ENCODE peak calls at places on chromosomes 5 and 9, in seven cellular contexts. C is pancreas, P is HFF-Myc, Y is PC-9, G is cardiac fibroblast, J is astrocyte, T is heart left ventricle. D is an unnamed sample.

GRCh38 chr9:99235874-99236627 is 14.0 kb downstream of the SEC61B start:
- DNase-seq in C (no peak), P (no peak), Y (no peak), G (no peak), J (no peak), T (no peak), D (no peak)

GRCh38 chr5:9661316-9662015 is 31.3 kb upstream of the TAS2R1 start:
- DNase-seq in C (no peak), P (peak), Y (no peak), G (no peak), J (peak), T (no peak), D (no peak)

GRCh38 chr5:33772276-33772990 is 119.4 kb downstream of the ADAMTS12 start:
- DNase-seq in C (no peak), P (peak), Y (peak), G (peak), J (peak), T (no peak), D (peak)

GRCh38 chr5:6193315-6193714 is 185.0 kb downstream of the MED10 start:
- DNase-seq in C (no peak), P (no peak), Y (no peak), G (no peak), J (no peak), T (no peak), D (no peak)

GRCh38 chr5:14510156-14510734 is 71.3 kb upstream of the OTULINL start:
- DNase-seq in C (no peak), P (no peak), Y (no peak), G (no peak), J (no peak), T (no peak), D (no peak)

GRCh38 chr5:11584008-11584407 is 320.2 kb downstream of the CTNND2 start:
- DNase-seq in C (no peak), P (no peak), Y (no peak), G (peak), J (peak), T (no peak), D (no peak)

GRCh38 chr5:136040746-136041415 is 12.1 kb downstream of the TGFBI start:
- DNase-seq in C (no peak), P (no peak), Y (peak), G (no peak), J (no peak), T (no peak), D (peak)

GRCh38 chr9:15133488-15133887 is 173.5 kb downstream of the TTC39B start:
- DNase-seq in C (no peak), P (no peak), Y (no peak), G (no peak), J (no peak), T (no peak), D (no peak)

GRCh38 chr9:88812938-88813670 is 178.2 kb upstream of the S1PR3 start:
- DNase-seq in C (no peak), P (no peak), Y (no peak), G (no peak), J (no peak), T (no peak), D (no peak)

GRCh38 chr5:164277720-164278119 is 772.3 kb downstream of the MAT2B start:
- DNase-seq in C (no peak), P (no peak), Y (no peak), G (peak), J (peak), T (no peak), D (no peak)

GRCh38 chr9:123607987-123608565 is 252.1 kb downstream of the CRB2 start:
- DNase-seq in C (no peak), P (no peak), Y (no peak), G (no peak), J (no peak), T (no peak), D (no peak)

GRCh38 chr9:101446732-101447131 is 11.2 kb upstream of the ALDOB start:
- DNase-seq in C (no peak), P (no peak), Y (no peak), G (no peak), J (no peak), T (no peak), D (no peak)

GRCh38 chr5:173477320-173478055 is 139.0 kb downstream of the BOD1 start:
- DNase-seq in C (no peak), P (no peak), Y (no peak), G (peak), J (peak), T (no peak), D (no peak)

GRCh38 chr5:123298335-123299010 is 124.7 kb downstream of the CEP120 start:
- DNase-seq in C (no peak), P (no peak), Y (no peak), G (no peak), J (no peak), T (no peak), D (no peak)

GRCh38 chr5:41510176-41510831 is at the start of gene PLCXD3:
- DNase-seq in C (peak), P (no peak), Y (peak), G (peak), J (no peak), T (peak), D (no peak)

GRCh38 chr5:41507501-41507900 is 2.9 kb downstream of the PLCXD3 start:
- DNase-seq in C (no peak), P (no peak), Y (no peak), G (no peak), J (no peak), T (no peak), D (no peak)

GRCh38 chr5:41509399-41510175 is 814 bp downstream of the PLCXD3 start:
- DNase-seq in C (no peak), P (no peak), Y (no peak), G (no peak), J (no peak), T (peak), D (no peak)

GRCh38 chr5:41508696-41509398 is 1.6 kb downstream of the PLCXD3 start:
- DNase-seq in C (no peak), P (no peak), Y (no peak), G (no peak), J (no peak), T (no peak), D (no peak)

DNA sequence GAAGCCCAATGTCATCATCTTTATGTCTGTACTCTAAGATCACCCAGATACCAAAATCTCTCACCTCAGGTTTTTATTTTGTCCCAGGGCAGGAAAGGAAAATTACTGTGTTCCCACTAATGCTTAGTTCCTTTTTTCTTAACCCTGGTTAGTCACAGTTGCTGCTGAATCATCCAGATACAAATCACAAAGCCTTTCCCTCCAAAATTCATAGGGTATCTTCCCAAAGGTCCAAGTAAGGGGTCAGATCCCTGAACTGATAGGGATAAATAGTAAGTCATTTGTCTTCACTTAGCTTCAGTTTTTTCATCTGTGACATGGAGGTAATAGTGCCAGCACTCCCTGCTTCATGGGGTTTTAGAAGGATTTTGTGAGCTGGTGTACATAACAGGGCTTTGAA is 2.2 kb downstream of the PLCXD3 start:
- DNase-seq in C (no peak), P (no peak), Y (no peak), G (peak), J (no peak), T (no peak), D (no peak)
- H3K4me3 ChIP-seq in C (no peak), P (no peak), Y (no peak), G (no peak), J (no peak), T (peak), D (no peak)

GRCh38 chr5:146595088-146595487 is 79.1 kb upstream of the GPR151 start:
- DNase-seq in C (no peak), P (no peak), Y (no peak), G (no peak), J (no peak), T (no peak), D (no peak)

DNA sequence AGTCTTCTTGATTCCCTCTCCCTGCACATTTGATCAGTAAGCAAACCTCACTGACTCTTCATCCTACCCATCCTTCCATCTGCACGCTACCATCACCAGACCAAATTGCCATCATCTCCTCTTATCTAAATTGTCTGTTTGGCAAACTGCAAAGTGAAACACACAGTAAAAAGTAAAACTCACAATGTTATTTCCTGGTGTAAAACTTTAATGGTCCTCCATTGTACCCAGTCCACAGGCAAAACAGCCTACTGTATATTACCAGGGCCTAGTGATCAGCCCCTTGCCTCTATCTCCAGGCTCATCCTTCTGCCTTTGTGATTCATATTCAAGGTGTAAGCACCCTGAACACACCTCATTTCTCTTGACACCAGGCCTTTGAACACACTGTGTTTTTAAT is 83.3 kb upstream of the GPR151 start:
- DNase-seq in C (no peak), P (no peak), Y (no peak), G (no peak), J (no peak), T (no peak), D (no peak)
- TF ChIP-seq CTCF in C (no peak), P (no peak), Y (no peak), G (no peak), J (no peak), T (no peak), D (no peak)

DNA sequence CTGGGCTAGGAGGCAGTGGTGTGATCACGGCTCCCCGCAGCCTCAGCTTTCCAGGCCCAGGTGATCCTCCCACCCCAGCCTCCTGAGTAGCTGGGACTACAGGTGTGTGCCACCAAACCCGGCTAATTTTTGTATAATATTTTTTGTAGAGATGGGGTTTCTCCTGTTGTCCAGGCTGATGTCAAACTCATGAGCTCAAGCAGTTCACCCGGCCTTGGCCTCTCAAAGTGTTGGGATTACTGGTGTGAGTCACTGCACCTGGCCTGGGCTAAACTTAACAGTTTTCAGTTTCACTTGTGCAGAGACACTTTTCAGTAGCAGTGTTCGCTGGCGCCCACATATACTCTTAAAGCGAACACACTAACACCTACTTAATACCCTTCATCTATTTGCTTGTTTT is 205.6 kb upstream of the ZNF608 start:
- DNase-seq in C (no peak), P (no peak), Y (no peak), G (no peak), J (no peak), T (no peak), D (no peak)
- H3K4me3 ChIP-seq in C (no peak), P (no peak), Y (no peak), G (no peak), J (no peak), T (no peak), D (no peak)

GRCh38 chr5:170509323-170509660 is 5.5 kb downstream of the KCNIP1 start:
- DNase-seq in C (no peak), P (no peak), Y (no peak), G (no peak), J (no peak), T (no peak), D (no peak)

GRCh38 chr5:170511550-170511949 is 7.7 kb downstream of the KCNIP1 start:
- DNase-seq in C (no peak), P (no peak), Y (no peak), G (no peak), J (no peak), T (no peak), D (no peak)

GRCh38 chr5:170504598-170505266 is 912 bp downstream of the KCNIP1 start:
- DNase-seq in C (no peak), P (no peak), Y (no peak), G (no peak), J (no peak), T (no peak), D (no peak)

GRCh38 chr5:170508036-170508435 is 4.2 kb downstream of the KCNIP1 start:
- DNase-seq in C (no peak), P (no peak), Y (no peak), G (no peak), J (no peak), T (no peak), D (no peak)

GRCh38 chr5:170508660-170509322 is 5.0 kb downstream of the KCNIP1 start:
- DNase-seq in C (no peak), P (no peak), Y (no peak), G (no peak), J (no peak), T (no peak), D (no peak)
- TF ChIP-seq CTCF in C (no peak), P (no peak), Y (peak), G (no peak), J (no peak), T (no peak), D (peak)

GRCh38 chr9:87138128-87139040 is 191.1 kb upstream of the GAS1 start:
- DNase-seq in C (no peak), P (no peak), Y (no peak), G (no peak), J (no peak), T (no peak), D (no peak)

GRCh38 chr9:87140142-87140541 is 192.8 kb upstream of the GAS1 start:
- DNase-seq in C (no peak), P (no peak), Y (no peak), G (no peak), J (no peak), T (no peak), D (no peak)

GRCh38 chr9:87140605-87141109 is 193.4 kb upstream of the GAS1 start:
- DNase-seq in C (no peak), P (no peak), Y (no peak), G (peak), J (no peak), T (no peak), D (no peak)

GRCh38 chr9:87137718-87138117 is 190.4 kb upstream of the GAS1 start:
- DNase-seq in C (no peak), P (no peak), Y (no peak), G (no peak), J (no peak), T (no peak), D (no peak)

DNA sequence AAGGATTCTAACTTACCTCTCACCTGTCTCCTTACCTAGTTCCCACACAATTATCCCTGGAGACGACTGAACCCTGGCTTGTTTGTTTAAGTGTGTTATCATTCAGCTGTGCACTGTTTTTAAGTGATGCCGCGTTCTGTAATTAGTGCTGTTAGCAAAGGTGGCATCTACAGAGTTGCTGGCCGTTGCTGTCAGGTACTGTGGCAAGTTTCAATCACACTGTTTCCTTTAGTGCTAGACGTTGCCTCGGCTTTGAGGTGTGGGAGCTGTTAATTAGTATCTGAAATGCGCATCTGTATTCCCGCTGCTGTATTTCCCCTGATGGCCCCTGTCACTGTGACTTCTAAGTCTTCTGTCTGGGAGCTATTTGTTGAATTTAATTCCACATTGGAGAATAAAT is 193.8 kb upstream of the GAS1 start:
- DNase-seq in C (no peak), P (no peak), Y (no peak), G (no peak), J (no peak), T (no peak), D (no peak)
- H3K4me3 ChIP-seq in C (no peak), P (no peak), Y (no peak), G (no peak), J (no peak), T (no peak), D (no peak)

DNA sequence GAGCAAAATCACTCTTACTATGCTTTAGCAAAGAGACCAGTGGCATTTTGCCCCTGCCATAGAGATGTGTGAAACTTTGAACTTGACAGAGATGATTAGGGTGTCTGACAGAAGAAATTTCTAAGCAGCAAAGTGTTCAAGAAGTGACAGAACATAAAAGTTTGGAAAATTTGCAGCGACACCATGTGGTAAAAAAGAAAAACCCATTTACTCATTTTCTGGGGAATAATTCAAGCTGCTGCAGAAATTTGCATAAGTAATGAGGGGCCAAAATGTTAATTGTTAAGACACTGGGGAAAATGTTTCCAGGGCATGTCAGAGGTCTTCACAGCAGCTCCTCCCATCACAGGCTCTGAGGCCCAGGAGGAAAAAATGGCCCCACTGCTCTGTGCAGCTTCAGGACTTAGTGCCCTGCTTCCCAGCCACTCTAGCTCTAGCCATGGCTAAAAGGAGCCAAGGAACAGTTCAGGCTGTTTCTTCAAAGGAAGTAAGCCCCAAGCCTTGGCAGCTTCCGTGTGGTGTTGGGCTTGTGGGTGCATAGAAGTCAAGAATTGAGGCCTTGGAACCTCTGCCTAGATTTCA is 6.1 kb upstream of the AP3B1 start:
- DNase-seq in C (no peak), P (no peak), Y (no peak), G (peak), J (no peak), T (no peak), D (no peak)
- TF ChIP-seq CTCF in C (no peak), P (no peak), Y (peak), G (peak), J (peak), T (peak), D (no peak)

D was measured in retinal pigment epithelial cell.